ENCODE peak calls at places on chromosomes 2 and 18, in four cellular contexts. S is EH, Y is K562, A is globus pallidus. J is an unnamed sample.

GRCh38 chr2:173059941-173060575 is 15.6 kb upstream of the MAP3K20 start:
- DNase-seq in S (peak), Y (no peak), A (no peak), J (no peak)

GRCh38 chr2:37641582-37642111 is 29.8 kb downstream of the CDC42EP3 start:
- DNase-seq in S (peak), A (no peak), Y (no peak), J (peak)

GRCh38 chr2:240432430-240432819 is 3.0 kb upstream of the GPC1 start:
- DNase-seq in S (no peak), Y (no peak), A (no peak), J (no peak)

GRCh38 chr2:225074366-225074765 is 32.1 kb upstream of the DOCK10 start:
- DNase-seq in Y (no peak), A (no peak), S (no peak), J (no peak)

GRCh38 chr2:74032909-74033261 is 48.2 kb downstream of the TET3 start:
- DNase-seq in Y (no peak), S (no peak), A (no peak), J (no peak)

GRCh38 chr2:128423788-128424165 is 105.1 kb upstream of the HS6ST1 start:
- DNase-seq in S (no peak), A (no peak), Y (no peak), J (no peak)

GRCh38 chr2:8564475-8564874 is 117.4 kb upstream of the ID2 start:
- DNase-seq in A (no peak), S (no peak), Y (no peak), J (no peak)

GRCh38 chr2:136424112-136424511 is 306.2 kb upstream of the CXCR4 start:
- DNase-seq in Y (no peak), A (no peak), S (no peak), J (no peak)

GRCh38 chr2:65300772-65301711 is 73.4 kb downstream of the ACTR2 start:
- DNase-seq in A (peak), Y (no peak), S (peak), J (no peak)

GRCh38 chr2:23486676-23487075 is 101.7 kb downstream of the KLHL29 start:
- DNase-seq in S (peak), A (no peak), Y (no peak), J (no peak)

GRCh38 chr18:75977069-75977468 is 518.0 kb downstream of the ZNF516 start:
- DNase-seq in S (peak), A (no peak), Y (no peak), J (no peak)

GRCh38 chr2:241049739-241050623 is 51.6 kb downstream of the SNED1 start:
- DNase-seq in S (peak), A (no peak), Y (peak), J (peak)

GRCh38 chr2:98164256-98164655 is 77.3 kb downstream of the VWA3B start:
- DNase-seq in A (no peak), Y (no peak), S (no peak), J (no peak)

GRCh38 chr2:133894429-133894828 is 326.2 kb upstream of the NCKAP5 start:
- DNase-seq in A (no peak), Y (no peak), S (no peak), J (no peak)

GRCh38 chr2:2731101-2731850 is 400.2 kb upstream of the MYT1L start:
- DNase-seq in A (no peak), S (no peak), Y (no peak), J (no peak)

GRCh38 chr2:205734436-205734835 is 52.1 kb downstream of the NRP2 start:
- DNase-seq in A (no peak), Y (peak), S (peak), J (peak)

GRCh38 chr2:120935339-120936313 is 200.0 kb downstream of the GLI2 start:
- DNase-seq in Y (no peak), A (no peak), S (peak), J (no peak)

GRCh38 chr18:21672868-21673267 is 31.7 kb downstream of the ABHD3 start:
- DNase-seq in S (peak), A (no peak), Y (no peak), J (peak)

GRCh38 chr2:241692448-241692847 is 5.8 kb upstream of the DTYMK start:
- DNase-seq in S (peak), A (no peak), Y (no peak), J (no peak)

GRCh38 chr2:86520153-86520552 is 43.1 kb downstream of the CHMP3 start:
- DNase-seq in Y (no peak), S (no peak), A (no peak), J (no peak)